ENCODE peak calls at places on chromosome 4, in nine cellular contexts. One of them, this sample, is unnamed.

GRCh38 chr4:23333946-23334878 is 555.6 kb downstream of the PPARGC1A start:
- DNase-seq in thyroid gland: no peak
- DNase-seq in IMR-90: peak; percentile 71
- DNase-seq in spleen: no peak
- DNase-seq in lower leg skin: no peak
- DNase-seq in cardiac muscle cell: peak; percentile 95
- DNase-seq in testis: no peak
- DNase-seq in A549: no peak
- DNase-seq in body of pancreas: no peak
- DNase-seq in this sample: peak; percentile 75

GRCh38 chr4:23728393-23728792 is 161.5 kb downstream of the PPARGC1A start:
- DNase-seq in A549: peak; percentile 1
- DNase-seq in IMR-90: peak; percentile 89
- DNase-seq in thyroid gland: no peak
- DNase-seq in testis: no peak
- DNase-seq in body of pancreas: no peak
- DNase-seq in lower leg skin: no peak
- DNase-seq in spleen: no peak
- DNase-seq in cardiac muscle cell: peak; percentile 88
- DNase-seq in this sample: peak; percentile 79

GRCh38 chr4:158590219-158590618 is 68.5 kb downstream of the RXFP1 start:
- DNase-seq in cardiac muscle cell: no peak
- DNase-seq in A549: no peak
- DNase-seq in lower leg skin: no peak
- DNase-seq in spleen: no peak
- DNase-seq in IMR-90: no peak
- DNase-seq in testis: no peak
- DNase-seq in thyroid gland: no peak
- DNase-seq in body of pancreas: no peak
- DNase-seq in this sample: no peak

GRCh38 chr4:102537280-102537679 is 36.1 kb downstream of the NFKB1 start:
- DNase-seq in A549: no peak
- DNase-seq in cardiac muscle cell: no peak
- DNase-seq in lower leg skin: no peak
- DNase-seq in testis: no peak
- DNase-seq in spleen: no peak
- DNase-seq in body of pancreas: no peak
- DNase-seq in IMR-90: peak; percentile 46
- DNase-seq in thyroid gland: no peak
- DNase-seq in this sample: no peak

GRCh38 chr4:183783933-183784622 is 121.0 kb upstream of the STOX2 start:
- DNase-seq in A549: no peak
- DNase-seq in spleen: no peak
- DNase-seq in body of pancreas: no peak
- DNase-seq in IMR-90: peak; percentile 31
- DNase-seq in cardiac muscle cell: peak; percentile 87
- DNase-seq in thyroid gland: peak; percentile 51
- DNase-seq in testis: no peak
- DNase-seq in lower leg skin: peak; percentile 45
- DNase-seq in this sample: peak; percentile 63

GRCh38 chr4:76688737-76689078 is 209.2 kb downstream of the SOWAHB start:
- DNase-seq in thyroid gland: no peak
- DNase-seq in testis: no peak
- DNase-seq in cardiac muscle cell: no peak
- DNase-seq in body of pancreas: peak; percentile 8
- DNase-seq in spleen: no peak
- DNase-seq in IMR-90: peak; percentile 38
- DNase-seq in lower leg skin: no peak
- DNase-seq in A549: no peak
- DNase-seq in this sample: no peak

GRCh38 chr4:153758688-153759406 is 977 bp downstream of the RNF175 start:
- DNase-seq in spleen: no peak
- DNase-seq in cardiac muscle cell: no peak
- DNase-seq in body of pancreas: no peak
- DNase-seq in lower leg skin: no peak
- DNase-seq in thyroid gland: no peak
- DNase-seq in A549: no peak
- DNase-seq in testis: no peak
- DNase-seq in IMR-90: no peak
- DNase-seq in this sample: no peak

GRCh38 chr4:177901786-177902185 is 459.5 kb upstream of the AGA start:
- DNase-seq in IMR-90: peak; percentile 64
- DNase-seq in lower leg skin: no peak
- DNase-seq in body of pancreas: no peak
- DNase-seq in thyroid gland: no peak
- DNase-seq in spleen: no peak
- DNase-seq in A549: no peak
- DNase-seq in cardiac muscle cell: no peak
- DNase-seq in testis: no peak
- DNase-seq in this sample: no peak

GRCh38 chr4:184309241-184310170 is 91.8 kb upstream of the ENPP6 start:
- DNase-seq in testis: no peak
- DNase-seq in lower leg skin: no peak
- DNase-seq in A549: no peak
- DNase-seq in cardiac muscle cell: no peak
- DNase-seq in IMR-90: no peak
- DNase-seq in body of pancreas: no peak
- DNase-seq in thyroid gland: no peak
- DNase-seq in spleen: no peak
- DNase-seq in this sample: no peak

GRCh38 chr4:140252144-140252741 is 98.3 kb upstream of the MAML3 start:
- DNase-seq in testis: peak; percentile 67
- DNase-seq in spleen: no peak
- DNase-seq in A549: peak; percentile 21
- DNase-seq in lower leg skin: no peak
- DNase-seq in IMR-90: no peak
- DNase-seq in thyroid gland: peak; percentile 65
- DNase-seq in cardiac muscle cell: peak; percentile 27
- DNase-seq in body of pancreas: peak; percentile 46
- DNase-seq in this sample: no peak

GRCh38 chr4:16916719-16917337 is 18.4 kb upstream of the LDB2 start:
- DNase-seq in cardiac muscle cell: peak; percentile 52
- DNase-seq in A549: peak; percentile 15
- DNase-seq in spleen: peak; percentile 81
- DNase-seq in body of pancreas: peak; percentile 70
- DNase-seq in lower leg skin: peak; percentile 16
- DNase-seq in testis: peak; percentile 84
- DNase-seq in thyroid gland: peak; percentile 6
- DNase-seq in IMR-90: no peak
- DNase-seq in this sample: peak; percentile 12

GRCh38 chr4:132498215-132498614 is 650.9 kb upstream of the PCDH10 start:
- DNase-seq in lower leg skin: no peak
- DNase-seq in thyroid gland: no peak
- DNase-seq in cardiac muscle cell: no peak
- DNase-seq in A549: no peak
- DNase-seq in spleen: no peak
- DNase-seq in body of pancreas: no peak
- DNase-seq in IMR-90: no peak
- DNase-seq in testis: no peak
- DNase-seq in this sample: no peak

GRCh38 chr4:42710329-42710728 is 53.4 kb upstream of the ATP8A1 start:
- DNase-seq in testis: no peak
- DNase-seq in cardiac muscle cell: no peak
- DNase-seq in body of pancreas: no peak
- DNase-seq in IMR-90: no peak
- DNase-seq in spleen: no peak
- DNase-seq in lower leg skin: no peak
- DNase-seq in A549: no peak
- DNase-seq in thyroid gland: no peak
- DNase-seq in this sample: no peak

GRCh38 chr4:109462297-109462696 is 28.7 kb downstream of the SEC24B start:
- DNase-seq in testis: no peak
- DNase-seq in IMR-90: no peak
- DNase-seq in body of pancreas: no peak
- DNase-seq in thyroid gland: peak; percentile 13
- DNase-seq in cardiac muscle cell: peak; percentile 35
- DNase-seq in spleen: no peak
- DNase-seq in A549: no peak
- DNase-seq in lower leg skin: no peak
- DNase-seq in this sample: peak; percentile 30

GRCh38 chr4:95250544-95251137 is 298.1 kb downstream of the UNC5C start:
- DNase-seq in testis: no peak
- DNase-seq in A549: no peak
- DNase-seq in IMR-90: no peak
- DNase-seq in thyroid gland: no peak
- DNase-seq in spleen: no peak
- DNase-seq in lower leg skin: no peak
- DNase-seq in cardiac muscle cell: no peak
- DNase-seq in body of pancreas: no peak
- DNase-seq in this sample: no peak

GRCh38 chr4:73308286-73308685 is 49.7 kb upstream of the ANKRD17 start:
- DNase-seq in lower leg skin: no peak
- DNase-seq in thyroid gland: no peak
- DNase-seq in body of pancreas: no peak
- DNase-seq in cardiac muscle cell: peak; percentile 55
- DNase-seq in testis: peak; percentile 63
- DNase-seq in A549: no peak
- DNase-seq in IMR-90: peak; percentile 61
- DNase-seq in spleen: no peak
- DNase-seq in this sample: peak; percentile 55
- TF ChIP-seq CTCF in lower leg skin: no peak
- TF ChIP-seq CTCF in thyroid gland: no peak
- TF ChIP-seq CTCF in body of pancreas: peak; percentile 13
- TF ChIP-seq CTCF in cardiac muscle cell: peak; percentile 52
- TF ChIP-seq CTCF in testis: no peak
- TF ChIP-seq CTCF in A549: peak; percentile 29
- TF ChIP-seq CTCF in IMR-90: peak; percentile 64
- TF ChIP-seq CTCF in spleen: no peak
- TF ChIP-seq CTCF in this sample: peak; percentile 59

GRCh38 chr4:2761035-2761923 is 5.1 kb upstream of the TNIP2 start:
- DNase-seq in A549: no peak
- DNase-seq in body of pancreas: peak; percentile 84
- DNase-seq in testis: no peak
- DNase-seq in thyroid gland: peak; percentile 60
- DNase-seq in IMR-90: no peak
- DNase-seq in spleen: peak; percentile 81
- DNase-seq in cardiac muscle cell: peak; percentile 21
- DNase-seq in lower leg skin: no peak
- DNase-seq in this sample: no peak

GRCh38 chr4:2762048-2762447 is 5.9 kb upstream of the TNIP2 start:
- DNase-seq in testis: no peak
- DNase-seq in A549: no peak
- DNase-seq in IMR-90: no peak
- DNase-seq in cardiac muscle cell: no peak
- DNase-seq in thyroid gland: no peak
- DNase-seq in spleen: peak; percentile 41
- DNase-seq in lower leg skin: no peak
- DNase-seq in body of pancreas: no peak
- DNase-seq in this sample: no peak

GRCh38 chr4:2765832-2766526 is 9.8 kb upstream of the TNIP2 start:
- DNase-seq in spleen: peak; percentile 39
- DNase-seq in thyroid gland: no peak
- DNase-seq in body of pancreas: no peak
- DNase-seq in cardiac muscle cell: no peak
- DNase-seq in A549: no peak
- DNase-seq in testis: no peak
- DNase-seq in IMR-90: no peak
- DNase-seq in lower leg skin: no peak
- DNase-seq in this sample: no peak

GRCh38 chr4:2767046-2767704 is 11.0 kb upstream of the TNIP2 start:
- DNase-seq in thyroid gland: no peak
- DNase-seq in cardiac muscle cell: no peak
- DNase-seq in spleen: peak; percentile 64
- DNase-seq in lower leg skin: no peak
- DNase-seq in testis: no peak
- DNase-seq in IMR-90: no peak
- DNase-seq in body of pancreas: no peak
- DNase-seq in A549: no peak
- DNase-seq in this sample: no peak

DNA sequence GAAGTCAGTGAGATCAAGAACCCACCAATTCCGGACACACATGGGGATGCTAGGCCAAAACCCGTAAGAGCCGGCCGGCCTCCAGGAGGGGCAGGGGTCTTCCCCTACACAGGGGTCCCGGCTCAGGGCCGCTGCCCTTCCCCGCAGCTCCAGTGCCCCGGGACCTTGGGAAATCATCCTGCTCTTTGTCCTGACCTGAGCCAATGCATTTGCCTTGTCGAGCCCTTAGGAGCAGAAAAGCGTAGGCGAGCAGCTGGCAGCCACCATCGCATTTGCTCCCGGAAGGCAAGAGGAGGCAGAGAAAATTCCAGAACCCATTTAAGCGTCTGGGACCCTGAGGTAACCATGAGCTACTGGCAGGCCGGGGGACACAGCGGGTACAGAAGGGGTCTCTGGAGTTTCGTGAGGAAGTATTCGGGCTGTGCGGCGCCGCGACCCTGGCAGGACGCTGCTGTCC is 7.4 kb upstream of the TNIP2 start:
- DNase-seq in testis: no peak
- DNase-seq in IMR-90: no peak
- DNase-seq in lower leg skin: no peak
- DNase-seq in spleen: peak; percentile 80
- DNase-seq in A549: no peak
- DNase-seq in body of pancreas: no peak
- DNase-seq in thyroid gland: peak; percentile 6
- DNase-seq in cardiac muscle cell: peak; percentile 49
- DNase-seq in this sample: peak; percentile 26
- H3K4me3 ChIP-seq in testis: peak overlapping the region; percentile 56
- H3K4me3 ChIP-seq in IMR-90: peak overlapping the region; percentile 41
- H3K4me3 ChIP-seq in lower leg skin: peak overlapping the region; percentile 37
- H3K4me3 ChIP-seq in spleen: peak overlapping the region; percentile 43
- H3K4me3 ChIP-seq in A549: peak overlapping the region; percentile 50
- H3K4me3 ChIP-seq in body of pancreas: no peak overlapping the region
- H3K4me3 ChIP-seq in thyroid gland: no peak overlapping the region
- H3K4me3 ChIP-seq in cardiac muscle cell: no peak overlapping the region
- H3K4me3 ChIP-seq in this sample: peak overlapping the region; percentile 68

GRCh38 chr4:115780268-115780667 is 666.8 kb upstream of the NDST4 start:
- DNase-seq in lower leg skin: no peak
- DNase-seq in spleen: no peak
- DNase-seq in body of pancreas: no peak
- DNase-seq in testis: no peak
- DNase-seq in cardiac muscle cell: no peak
- DNase-seq in thyroid gland: no peak
- DNase-seq in A549: no peak
- DNase-seq in IMR-90: no peak
- DNase-seq in this sample: no peak
- TF ChIP-seq CTCF in lower leg skin: no peak
- TF ChIP-seq CTCF in spleen: no peak
- TF ChIP-seq CTCF in body of pancreas: no peak
- TF ChIP-seq CTCF in testis: no peak
- TF ChIP-seq CTCF in cardiac muscle cell: no peak
- TF ChIP-seq CTCF in thyroid gland: no peak
- TF ChIP-seq CTCF in A549: no peak
- TF ChIP-seq CTCF in IMR-90: no peak
- TF ChIP-seq CTCF in this sample: no peak

DNA sequence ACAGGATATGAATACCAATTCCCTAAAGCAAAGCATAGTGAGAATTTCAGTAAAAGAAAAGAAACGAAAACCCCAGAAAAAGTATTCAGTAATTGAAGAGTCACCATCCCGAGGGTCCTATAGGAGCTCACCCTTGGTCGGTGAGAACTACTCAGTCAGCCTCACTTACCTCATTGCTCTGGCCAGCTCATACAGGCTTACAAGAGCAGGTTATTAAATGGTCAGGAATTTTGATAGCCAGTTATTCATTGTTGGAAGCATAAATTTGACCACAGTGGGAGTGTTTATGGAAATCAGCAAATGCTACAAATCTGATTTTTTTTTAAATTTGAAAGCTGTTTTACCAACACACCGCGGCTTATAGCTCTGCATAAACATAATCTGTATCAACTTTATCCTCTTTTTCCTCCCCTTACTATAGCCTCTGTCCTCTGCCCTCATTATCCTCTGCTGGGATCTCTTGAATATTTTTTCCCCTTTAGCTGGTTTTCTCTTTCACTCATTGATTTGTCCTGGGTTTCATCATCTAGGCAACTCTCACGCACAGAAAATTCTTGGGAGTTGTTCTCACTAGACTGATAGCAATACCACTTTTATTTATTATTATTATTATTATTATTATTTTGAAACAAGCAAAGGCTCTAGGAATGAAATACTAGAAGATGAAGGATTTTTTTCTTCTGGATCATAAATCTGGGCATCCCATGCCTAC is 11.1 kb upstream of the CXCL2 start:
- DNase-seq in body of pancreas: peak; percentile 29
- DNase-seq in IMR-90: peak; percentile 93
- DNase-seq in spleen: no peak
- DNase-seq in cardiac muscle cell: peak; percentile 82
- DNase-seq in testis: no peak
- DNase-seq in A549: peak; percentile 33
- DNase-seq in thyroid gland: no peak
- DNase-seq in lower leg skin: no peak
- DNase-seq in this sample: peak; percentile 91
- H3K4me3 ChIP-seq in body of pancreas: no peak overlapping the region
- H3K4me3 ChIP-seq in IMR-90: no peak overlapping the region
- H3K4me3 ChIP-seq in spleen: no peak overlapping the region
- H3K4me3 ChIP-seq in cardiac muscle cell: no peak overlapping the region
- H3K4me3 ChIP-seq in testis: no peak overlapping the region
- H3K4me3 ChIP-seq in A549: no peak overlapping the region
- H3K4me3 ChIP-seq in thyroid gland: no peak overlapping the region
- H3K4me3 ChIP-seq in lower leg skin: no peak overlapping the region
- H3K4me3 ChIP-seq in this sample: no peak overlapping the region

This sample was measured in fibroblast of the aortic adventitia.